ENCODE peak calls at places on chromosomes 7 and 10, in four cellular contexts. E is activated T-cell treated with anti-CD3 and anti-CD28 coated beads, Interleukin-2, amount 50 U/mL, for 24 hours; L is NCI-H524; C is T47D. V is an unnamed sample.

GRCh38 chr7:110839866-110840265 is 251.1 kb upstream of the LRRN3 start:
- DNase-seq in E (no peak), L (peak), C (peak), V (no peak)

GRCh38 chr10:69215405-69216176 is 4.5 kb upstream of the HKDC1 start:
- DNase-seq in E (no peak), L (no peak), C (no peak), V (no peak)

GRCh38 chr10:90319188-90319914 is 538.5 kb downstream of the HTR7 start:
- DNase-seq in E (no peak), L (peak), C (peak), V (peak)

GRCh38 chr10:89283988-89284475 is 17.8 kb upstream of the IFIT2 start:
- DNase-seq in E (no peak), L (no peak), C (no peak), V (peak)

GRCh38 chr7:70612811-70613210 is 519.1 kb upstream of the GALNT17 start:
- DNase-seq in E (no peak), L (no peak), C (no peak), V (no peak)

GRCh38 chr10:49606981-49607535 is 3.1 kb upstream of the SLC18A3 start:
- DNase-seq in E (peak), L (no peak), C (peak), V (peak)

GRCh38 chr10:69303632-69304035 is 25.3 kb downstream of the HK1 start:
- DNase-seq in E (no peak), L (no peak), C (no peak), V (no peak)

GRCh38 chr7:2399848-2400587 is 3.4 kb upstream of the CHST12 start:
- DNase-seq in E (no peak), L (no peak), C (peak), V (peak)

GRCh38 chr7:128117691-128118090 is 86.5 kb upstream of the LRRC4 start:
- DNase-seq in E (no peak), L (peak), C (no peak), V (no peak)

GRCh38 chr7:12731214-12731656 is 43.8 kb downstream of the ARL4A start:
- DNase-seq in E (no peak), L (no peak), C (peak), V (no peak)

GRCh38 chr10:30784521-30784895 is 155.0 kb upstream of the LYZL2 start:
- DNase-seq in E (no peak), L (no peak), C (no peak), V (no peak)

GRCh38 chr7:92731327-92732063 is 104.9 kb downstream of the CDK6 start:
- DNase-seq in E (peak), L (no peak), C (no peak), V (no peak)

GRCh38 chr7:137847418-137848050 is 760 bp upstream of the DGKI start:
- DNase-seq in E (no peak), L (peak), C (no peak), V (no peak)

GRCh38 chr7:84003191-84003590 is 191.4 kb downstream of the SEMA3A start:
- DNase-seq in E (no peak), L (no peak), C (no peak), V (no peak)

GRCh38 chr7:14754631-14755030 is 147.9 kb downstream of the DGKB start:
- DNase-seq in E (no peak), L (no peak), C (no peak), V (peak)

GRCh38 chr10:10418397-10418796 is 599.3 kb upstream of the CELF2 start:
- DNase-seq in E (no peak), L (no peak), C (no peak), V (no peak)

GRCh38 chr10:48231699-48232315 is 42.7 kb downstream of the FRMPD2 start:
- DNase-seq in E (no peak), L (no peak), C (no peak), V (no peak)

GRCh38 chr7:53325061-53325460 is 289.6 kb downstream of the POM121L12 start:
- DNase-seq in E (no peak), L (no peak), C (no peak), V (no peak)

GRCh38 chr10:76303682-76304316 is 872.4 kb downstream of the LRMDA start:
- DNase-seq in E (no peak), L (peak), C (peak), V (peak)

GRCh38 chr10:132364594-132364970 is 32.4 kb upstream of the PWWP2B start:
- DNase-seq in E (no peak), L (no peak), C (no peak), V (no peak)

GRCh38 chr10:102917314-102917961 is 656 bp upstream of the CNNM2 start:
- DNase-seq in E (peak), L (peak), C (peak), V (peak)

GRCh38 chr10:126972622-126973414 is 67.6 kb downstream of the DOCK1 start:
- DNase-seq in E (no peak), L (no peak), C (no peak), V (peak)

GRCh38 chr7:47991741-47992311 is 12.4 kb upstream of the HUS1 start:
- DNase-seq in E (peak), L (peak), C (peak), V (no peak)

V was measured in skeletal muscle cell.